ENCODE peak calls at places on chromosomes 11 and 22, in six cellular contexts. Y is prostate gland, K is adipocyte, A is WERI-Rb-1, D is A673, R is AG09309. V is an unnamed sample.

GRCh38 chr11:118010738-118011461 is 24.7 kb downstream of the IL10RA start:
- DNase-seq in Y (no peak), K (no peak), A (no peak), D (no peak), R (no peak), V (no peak)

GRCh38 chr11:118998388-118998717 is 415 bp downstream of the CENATAC start:
- DNase-seq in Y (no peak), K (no peak), A (peak; percentile 12), D (no peak), R (no peak), V (no peak)

GRCh38 chr11:120125509-120125908 is 12.4 kb downstream of the TRIM29 start:
- DNase-seq in Y (no peak), K (no peak), A (no peak), D (no peak), R (no peak), V (no peak)

GRCh38 chr11:19777032-19777341 is 64.3 kb downstream of the NAV2 start:
- DNase-seq in Y (peak; percentile 28), K (peak; percentile 73), A (no peak), D (no peak), R (no peak), V (no peak)

GRCh38 chr22:26552466-26552865 is 37.5 kb downstream of the TPST2 start:
- DNase-seq in Y (no peak), K (no peak), A (no peak), D (no peak), R (no peak), V (no peak)

GRCh38 chr11:20250644-20251247 is 90.5 kb upstream of the DBX1 start:
- DNase-seq in Y (no peak), K (no peak), A (peak; percentile 84), D (no peak), R (no peak), V (no peak)

GRCh38 chr22:26766510-26767350 is 109.3 kb downstream of the MIAT start:
- DNase-seq in Y (no peak), K (no peak), A (no peak), D (no peak), R (no peak), V (no peak)

GRCh38 chr11:72278911-72279310 is 34.9 kb upstream of the PHOX2A start:
- DNase-seq in Y (no peak), K (peak; percentile 30), A (no peak), D (peak; percentile 55), R (peak; percentile 23), V (peak; percentile 67)

GRCh38 chr22:36977401-36977861 is 41.8 kb downstream of the TST start:
- DNase-seq in Y (peak; percentile 17), K (peak; percentile 22), A (peak; percentile 90), D (peak; percentile 76), R (no peak), V (peak; percentile 25)

GRCh38 chr11:112785717-112786116 is 175.5 kb upstream of the NCAM1 start:
- DNase-seq in Y (no peak), K (peak; percentile 2), A (no peak), D (no peak), R (peak; percentile 31), V (peak; percentile 85)

GRCh38 chr11:66002648-66003225 is 434 bp downstream of the BANF1 start:
- DNase-seq in Y (peak; percentile 69), K (peak; percentile 74), A (peak; percentile 42), D (no peak), R (no peak), V (peak; percentile 44)

GRCh38 chr11:67435031-67435726 is 2.3 kb downstream of the PTPRCAP start:
- DNase-seq in Y (no peak), K (no peak), A (no peak), D (no peak), R (no peak), V (no peak)

GRCh38 chr11:11857769-11858168 is 16.0 kb downstream of the USP47 start:
- DNase-seq in Y (no peak), K (no peak), A (no peak), D (no peak), R (no peak), V (no peak)

GRCh38 chr22:42299586-42300285 is 29.3 kb upstream of the TCF20 start:
- DNase-seq in Y (no peak), K (no peak), A (peak; percentile 47), D (peak; percentile 38), R (no peak), V (no peak)

GRCh38 chr11:46272816-46273427 is 4.5 kb upstream of the CREB3L1 start:
- DNase-seq in Y (peak; percentile 70), K (peak; percentile 74), A (peak; percentile 31), D (no peak), R (no peak), V (peak; percentile 84)

GRCh38 chr11:132125855-132126841 is 755.7 kb downstream of the NTM start:
- DNase-seq in Y (no peak), K (peak; percentile 59), A (peak; percentile 9), D (peak; percentile 75), R (no peak), V (peak; percentile 39)

GRCh38 chr22:35842954-35843353 is 125.3 kb downstream of the APOL5 start:
- DNase-seq in Y (no peak), K (peak; percentile 51), A (peak; percentile 45), D (peak; percentile 78), R (no peak), V (peak; percentile 53)

GRCh38 chr22:48920776-48921241 is 906.9 kb downstream of the BRD1 start:
- DNase-seq in Y (no peak), K (no peak), A (no peak), D (no peak), R (no peak), V (no peak)

GRCh38 chr11:36362902-36363301 is 66.8 kb downstream of the PRR5L start:
- DNase-seq in Y (no peak), K (peak; percentile 54), A (no peak), D (no peak), R (peak; percentile 57), V (peak; percentile 88)

GRCh38 chr11:73426184-73426845 is 50.1 kb downstream of the RELT start:
- DNase-seq in Y (no peak), K (peak; percentile 33), A (no peak), D (no peak), R (peak; percentile 33), V (peak; percentile 85)

GRCh38 chr11:79431535-79431934 is 9.3 kb downstream of the TENM4 start:
- DNase-seq in Y (no peak), K (no peak), A (no peak), D (no peak), R (no peak), V (no peak)

GRCh38 chr22:29394931-29395581 is 6.7 kb upstream of the AP1B1 start:
- DNase-seq in Y (peak; percentile 83), K (peak; percentile 91), A (peak; percentile 68), D (peak; percentile 87), R (no peak), V (peak; percentile 70)

GRCh38 chr11:126334665-126335462 is 20.6 kb upstream of the ST3GAL4 start:
- DNase-seq in Y (no peak), K (peak; percentile 43), A (no peak), D (no peak), R (no peak), V (peak; percentile 57)

GRCh38 chr11:111177037-111177988 is 68.2 kb upstream of the POU2AF2 start:
- DNase-seq in Y (no peak), K (no peak), A (peak; percentile 13), D (no peak), R (no peak), V (no peak)

GRCh38 chr11:95245038-95245437 is 14.0 kb upstream of the SESN3 start:
- DNase-seq in Y (no peak), K (peak; percentile 69), A (no peak), D (no peak), R (no peak), V (no peak)

GRCh38 chr11:15651782-15652181 is 537.1 kb downstream of the INSC start:
- DNase-seq in Y (no peak), K (no peak), A (no peak), D (no peak), R (no peak), V (no peak)

GRCh38 chr11:15653191-15653590 is 538.5 kb downstream of the INSC start:
- DNase-seq in Y (no peak), K (no peak), A (no peak), D (no peak), R (no peak), V (no peak)

GRCh38 chr11:15651033-15651432 is 536.3 kb downstream of the INSC start:
- DNase-seq in Y (no peak), K (no peak), A (no peak), D (no peak), R (no peak), V (no peak)

GRCh38 chr11:15650105-15650938 is 535.6 kb downstream of the INSC start:
- DNase-seq in Y (peak; percentile 89), K (peak; percentile 98), A (peak; percentile 87), D (peak; percentile 92), R (peak; percentile 43), V (peak; percentile 91)

GRCh38 chr11:15649371-15650104 is 534.8 kb downstream of the INSC start:
- DNase-seq in Y (no peak), K (peak; percentile 9), A (no peak), D (no peak), R (no peak), V (no peak)
- H3K4me3 ChIP-seq in Y (no peak overlapping the region), K (no peak overlapping the region), A (no peak overlapping the region), D (no peak overlapping the region), R (no peak overlapping the region), V (no peak overlapping the region)

DNA sequence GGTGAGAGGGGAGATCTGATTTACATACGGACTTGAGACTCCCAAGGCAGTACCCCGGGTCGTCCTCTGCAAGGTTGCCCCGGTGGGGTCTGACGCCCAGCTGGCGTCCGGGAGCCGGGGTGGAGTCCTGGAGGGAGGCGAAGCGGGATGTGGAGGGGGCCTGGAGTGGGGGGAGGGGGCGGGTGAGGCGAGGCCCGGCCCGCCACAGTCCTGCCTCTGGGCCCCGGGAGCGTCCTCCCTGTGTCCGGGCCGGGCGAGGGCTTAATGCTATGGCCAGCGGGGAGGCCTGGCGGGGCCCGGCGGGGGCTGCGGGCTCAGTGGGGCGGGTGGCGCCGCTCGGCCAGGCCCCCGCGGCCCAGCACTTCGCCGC is 2.4 kb upstream of the MYBPC3 start:
- DNase-seq in Y (no peak), K (no peak), A (no peak), D (peak; percentile 51), R (no peak), V (no peak)
- H3K4me3 ChIP-seq in Y (peak overlapping the region; percentile 34), K (no peak overlapping the region), A (peak overlapping the region; percentile 6), D (peak overlapping the region; percentile 50), R (no peak overlapping the region), V (peak overlapping the region; percentile 39)

GRCh38 chr11:64396079-64396591 is 37.2 kb downstream of the RPS6KA4 start:
- DNase-seq in Y (no peak), K (peak; percentile 26), A (peak; percentile 93), D (peak; percentile 45), R (no peak), V (no peak)
- H3K4me3 ChIP-seq in Y (no peak overlapping the region), K (no peak overlapping the region), A (peak overlapping the region; percentile 25), D (no peak overlapping the region), R (no peak overlapping the region), V (no peak overlapping the region)

GRCh38 chr22:50058338-50059184 is 463 bp upstream of the TTLL8 start:
- DNase-seq in Y (no peak), K (no peak), A (no peak), D (no peak), R (no peak), V (no peak)

GRCh38 chr22:50057868-50058311 is at the start of gene TTLL8:
- DNase-seq in Y (no peak), K (no peak), A (no peak), D (no peak), R (no peak), V (no peak)

GRCh38 chr22:50059881-50060262 is 1.8 kb upstream of the TTLL8 start:
- DNase-seq in Y (no peak), K (no peak), A (no peak), D (no peak), R (no peak), V (no peak)

GRCh38 chr22:50060441-50061140 is 2.5 kb upstream of the TTLL8 start:
- DNase-seq in Y (no peak), K (no peak), A (no peak), D (no peak), R (no peak), V (no peak)

GRCh38 chr22:50059185-50059880 is 1.2 kb upstream of the TTLL8 start:
- DNase-seq in Y (no peak), K (peak; percentile 58), A (peak; percentile 22), D (peak; percentile 53), R (peak; percentile 0), V (peak; percentile 40)
- H3K4me3 ChIP-seq in Y (no peak overlapping the region), K (peak overlapping the region; percentile 47), A (no peak overlapping the region), D (no peak overlapping the region), R (peak overlapping the region; percentile 18), V (no peak overlapping the region)

V was measured in AG10803.